ENCODE peak calls at places on chromosomes 5 and 9, in four cellular contexts. One of them, this sample, is unnamed.

GRCh38 chr9:98774746-98775145 is 21.6 kb downstream of the ANKS6 start:
- DNase-seq in HL-60: peak
- DNase-seq in K562: peak
- DNase-seq in GM12878: no peak
- DNase-seq in this sample: peak

GRCh38 chr5:159887050-159887449 is 29.2 kb upstream of the ADRA1B start:
- DNase-seq in HL-60: no peak
- DNase-seq in K562: no peak
- DNase-seq in GM12878: no peak
- DNase-seq in this sample: no peak

GRCh38 chr5:123155511-123155923 is 66.5 kb downstream of the PRDM6 start:
- DNase-seq in HL-60: no peak
- DNase-seq in K562: no peak
- DNase-seq in GM12878: no peak
- DNase-seq in this sample: no peak

GRCh38 chr9:137431416-137431931 is 8.3 kb downstream of the NOXA1 start:
- DNase-seq in HL-60: no peak
- DNase-seq in K562: no peak
- DNase-seq in GM12878: no peak
- DNase-seq in this sample: no peak

GRCh38 chr9:137316012-137316981 is 14.2 kb upstream of the NRARP start:
- DNase-seq in HL-60: no peak
- DNase-seq in K562: peak
- DNase-seq in GM12878: no peak
- DNase-seq in this sample: peak

GRCh38 chr9:2291980-2292704 is 277.0 kb downstream of the SMARCA2 start:
- DNase-seq in HL-60: no peak
- DNase-seq in K562: no peak
- DNase-seq in GM12878: no peak
- DNase-seq in this sample: no peak

GRCh38 chr5:149559712-149560111 is 8.5 kb upstream of the CSNK1A1 start:
- DNase-seq in HL-60: peak
- DNase-seq in K562: no peak
- DNase-seq in GM12878: no peak
- DNase-seq in this sample: no peak

GRCh38 chr9:111456536-111456935 is 27.6 kb downstream of the ECPAS start:
- DNase-seq in HL-60: no peak
- DNase-seq in K562: no peak
- DNase-seq in GM12878: no peak
- DNase-seq in this sample: no peak

GRCh38 chr9:22548625-22549024 is 102.0 kb downstream of the DMRTA1 start:
- DNase-seq in HL-60: no peak
- DNase-seq in K562: no peak
- DNase-seq in GM12878: no peak
- DNase-seq in this sample: no peak

GRCh38 chr9:23812673-23813072 is 13.4 kb downstream of the ELAVL2 start:
- DNase-seq in HL-60: no peak
- DNase-seq in K562: no peak
- DNase-seq in GM12878: no peak
- DNase-seq in this sample: no peak

GRCh38 chr5:76669245-76669644 is 46.0 kb upstream of the F2RL2 start:
- DNase-seq in HL-60: no peak
- DNase-seq in K562: no peak
- DNase-seq in GM12878: no peak
- DNase-seq in this sample: no peak

GRCh38 chr9:108439967-108440366 is 415.8 kb downstream of the ACTL7B start:
- DNase-seq in HL-60: no peak
- DNase-seq in K562: no peak
- DNase-seq in GM12878: no peak
- DNase-seq in this sample: no peak

GRCh38 chr5:1557114-1557873 is 33.5 kb upstream of the LPCAT1 start:
- DNase-seq in HL-60: no peak
- DNase-seq in K562: no peak
- DNase-seq in GM12878: no peak
- DNase-seq in this sample: no peak

GRCh38 chr5:6158974-6159863 is 219.1 kb downstream of the MED10 start:
- DNase-seq in HL-60: no peak
- DNase-seq in K562: no peak
- DNase-seq in GM12878: no peak
- DNase-seq in this sample: no peak

GRCh38 chr5:169507051-169507450 is 76.5 kb upstream of the SPDL1 start:
- DNase-seq in HL-60: no peak
- DNase-seq in K562: no peak
- DNase-seq in GM12878: no peak
- DNase-seq in this sample: no peak

GRCh38 chr5:167759411-167759821 is 532.0 kb upstream of the WWC1 start:
- DNase-seq in HL-60: no peak
- DNase-seq in K562: no peak
- DNase-seq in GM12878: no peak
- DNase-seq in this sample: no peak

GRCh38 chr9:98575379-98576346 is 133.1 kb downstream of the GABBR2 start:
- DNase-seq in HL-60: peak
- DNase-seq in K562: peak
- DNase-seq in GM12878: peak
- DNase-seq in this sample: peak

DNA sequence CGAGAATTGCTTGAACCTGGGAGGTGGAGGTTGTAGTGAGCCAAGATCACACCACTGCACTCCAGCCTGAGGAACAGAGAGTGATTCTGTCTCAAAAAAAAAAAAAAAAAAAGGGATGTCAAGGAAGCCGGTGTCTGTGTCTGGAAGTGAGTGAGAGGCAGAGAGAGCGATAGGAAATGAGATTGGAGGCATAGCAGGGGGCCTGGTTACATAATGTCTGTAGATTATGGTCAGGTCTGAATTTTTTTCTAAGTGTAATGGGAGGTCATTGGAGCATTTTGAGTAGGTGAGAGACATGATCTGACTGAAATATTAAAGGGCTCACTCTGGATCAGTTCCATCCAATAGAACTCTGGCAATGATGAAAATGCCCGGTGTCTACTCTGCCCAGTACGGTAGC is 40.4 kb upstream of the CTNNA1 start:
- DNase-seq in HL-60: no peak
- DNase-seq in K562: no peak
- DNase-seq in GM12878: no peak
- DNase-seq in this sample: no peak
- TF ChIP-seq SPI1 in HL-60: no peak
- TF ChIP-seq SPI1 in K562: no peak
- TF ChIP-seq SPI1 in GM12878: no peak
- TF ChIP-seq SPI1 in this sample: no peak

DNA sequence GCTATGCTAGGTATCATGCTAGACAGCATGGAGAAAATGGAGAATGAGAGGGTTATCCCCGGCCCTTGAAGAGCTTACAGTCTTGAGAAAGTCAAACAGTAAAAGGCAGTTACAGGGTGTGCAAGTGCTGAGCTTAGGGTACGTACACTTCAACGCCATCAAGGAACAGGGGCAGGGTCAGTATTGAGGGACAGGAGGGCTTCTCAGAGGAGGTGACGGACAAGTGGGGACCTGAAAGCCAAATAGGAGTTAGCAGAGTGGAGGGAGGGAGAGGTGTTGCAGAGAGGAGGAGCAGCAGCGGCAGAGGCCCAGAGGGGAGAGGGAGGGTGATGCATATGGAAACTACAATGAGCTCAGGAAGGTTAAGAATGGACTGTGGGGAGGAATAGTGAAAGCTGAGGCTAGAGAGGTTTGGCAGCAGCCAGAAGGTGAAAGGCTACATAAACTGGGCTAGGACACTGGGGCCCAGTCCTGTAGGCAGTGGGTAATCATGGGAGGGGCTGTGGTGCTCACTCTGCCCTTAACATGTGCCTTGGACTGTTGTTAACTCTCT is 88.0 kb downstream of the NRG2 start:
- DNase-seq in HL-60: no peak
- DNase-seq in K562: no peak
- DNase-seq in GM12878: no peak
- DNase-seq in this sample: no peak
- TF ChIP-seq SPI1 in HL-60: no peak
- TF ChIP-seq SPI1 in K562: no peak
- TF ChIP-seq SPI1 in GM12878: no peak
- TF ChIP-seq SPI1 in this sample: no peak

DNA sequence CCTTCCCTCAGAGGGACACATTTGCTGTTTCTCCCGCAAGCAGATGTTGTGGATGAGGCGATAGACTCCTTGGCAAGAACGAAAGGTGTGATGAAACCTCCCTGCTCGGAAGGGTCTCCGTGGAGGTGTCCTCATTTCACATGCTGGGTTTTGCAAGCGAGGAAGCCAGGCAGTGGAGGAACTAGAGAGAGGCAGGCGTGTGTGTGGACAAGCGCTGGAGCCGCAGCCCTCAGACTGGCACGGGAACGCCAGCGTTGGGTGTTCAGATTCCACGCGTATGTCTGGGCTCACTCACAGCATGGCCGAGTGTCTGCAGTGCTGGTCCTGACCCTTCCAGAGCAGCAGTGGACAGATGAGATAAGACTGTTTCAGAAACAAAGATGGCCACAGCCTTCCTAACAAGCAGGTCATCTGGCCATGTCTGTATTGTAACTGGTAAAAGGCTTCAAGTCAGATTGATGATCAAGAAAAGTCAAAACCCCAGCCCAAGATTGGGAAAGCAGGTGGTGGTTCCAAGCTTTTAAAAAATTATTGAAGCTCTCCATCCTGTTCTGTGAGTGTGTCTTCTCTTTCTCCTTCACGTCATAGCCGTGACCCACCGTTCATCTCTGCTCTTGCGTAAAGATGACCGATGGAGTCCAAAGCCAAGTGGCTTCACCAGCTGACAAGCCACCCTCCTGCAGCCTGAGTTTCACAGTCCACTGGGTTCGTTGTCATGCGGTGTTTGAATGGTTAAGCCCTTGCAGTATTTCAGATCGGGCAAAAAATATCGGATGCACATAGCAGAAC is 34.9 kb upstream of the NCS1 start:
- DNase-seq in HL-60: no peak
- DNase-seq in K562: peak
- DNase-seq in GM12878: no peak
- DNase-seq in this sample: no peak
- TF ChIP-seq SPI1 in HL-60: no peak
- TF ChIP-seq SPI1 in K562: no peak
- TF ChIP-seq SPI1 in GM12878: no peak
- TF ChIP-seq SPI1 in this sample: no peak

DNA sequence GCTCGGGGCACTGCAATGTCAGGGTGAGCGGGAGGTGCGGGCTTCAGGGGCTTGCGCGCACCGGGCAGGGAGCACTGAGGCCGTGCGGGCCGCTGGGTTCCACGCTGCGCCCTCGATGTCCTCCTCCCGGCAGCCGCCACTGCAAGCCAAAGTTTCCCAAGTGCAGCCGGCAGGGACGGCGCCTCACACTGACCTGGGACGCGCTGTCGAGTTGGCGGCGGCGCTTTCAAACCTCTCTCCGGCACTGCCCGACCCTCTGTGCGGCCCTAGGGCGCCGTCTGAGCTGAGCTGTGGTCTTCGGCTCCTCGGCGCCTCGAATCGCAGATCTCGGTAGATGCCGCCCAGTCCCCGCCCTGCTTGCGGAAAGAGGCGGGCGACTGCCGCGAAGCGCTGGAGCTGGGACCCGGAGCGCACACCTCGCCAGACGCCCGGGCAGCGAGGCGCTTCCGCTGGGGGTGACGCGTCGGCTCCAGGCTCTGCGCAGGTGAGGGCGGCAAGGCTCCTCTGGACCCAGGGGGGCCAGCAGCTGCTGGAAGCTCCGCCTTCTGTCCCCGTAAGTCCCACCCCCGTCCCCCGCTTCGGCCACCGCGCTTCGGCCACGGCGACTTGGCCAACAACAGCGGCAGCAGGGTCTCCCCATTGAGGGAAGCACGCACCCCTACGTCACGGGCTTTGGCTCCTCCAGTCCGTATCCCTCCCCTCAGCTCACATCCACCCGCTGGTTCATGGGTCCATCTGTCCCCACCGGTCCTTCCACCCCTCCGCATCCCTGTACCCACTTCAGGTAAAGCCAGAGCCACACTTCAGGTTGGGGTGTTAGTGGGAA is at the start of gene ANKRD34B:
- DNase-seq in HL-60: no peak
- DNase-seq in K562: no peak
- DNase-seq in GM12878: no peak
- DNase-seq in this sample: peak
- TF ChIP-seq SPI1 in HL-60: no peak
- TF ChIP-seq SPI1 in K562: no peak
- TF ChIP-seq SPI1 in GM12878: no peak
- TF ChIP-seq SPI1 in this sample: no peak

DNA sequence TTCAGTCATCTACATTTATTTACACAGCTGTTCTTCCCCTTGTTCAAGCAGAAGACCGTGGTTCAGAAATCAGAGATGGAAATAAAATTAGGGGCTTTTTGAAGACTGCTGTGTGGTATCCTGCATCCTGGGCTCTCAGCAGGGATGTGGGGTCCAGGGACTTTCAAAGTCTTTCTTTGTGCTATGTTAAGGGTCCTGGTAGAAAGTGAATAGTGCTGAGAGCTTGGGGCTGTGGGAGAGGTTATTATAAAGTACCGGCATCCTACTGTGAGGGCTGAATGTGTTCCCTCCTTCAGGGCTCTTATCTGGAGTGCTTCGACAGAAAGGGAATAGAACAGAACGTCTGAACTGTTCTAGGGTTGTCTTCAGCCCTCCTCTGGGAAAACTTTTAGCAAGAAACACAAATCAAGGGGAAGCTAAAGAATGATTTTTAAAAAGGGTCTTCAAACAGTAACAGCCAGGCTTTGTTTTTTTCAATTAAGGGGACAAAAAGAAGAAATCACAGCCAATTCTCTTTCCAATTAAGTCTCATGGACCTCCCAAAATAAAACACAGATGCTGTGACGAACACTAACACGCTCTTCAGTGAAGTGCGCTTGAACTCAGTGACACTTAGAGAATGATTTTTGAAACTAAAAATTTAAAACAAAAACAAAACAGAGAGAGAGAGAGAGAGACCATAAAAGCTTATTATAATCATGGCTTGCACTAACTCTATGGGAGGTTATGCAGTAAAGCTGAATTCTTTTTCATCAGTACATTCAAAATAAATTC is 15.7 kb upstream of the SLC1A3 start:
- DNase-seq in HL-60: no peak
- DNase-seq in K562: no peak
- DNase-seq in GM12878: no peak
- DNase-seq in this sample: no peak
- TF ChIP-seq SPI1 in HL-60: no peak
- TF ChIP-seq SPI1 in K562: no peak
- TF ChIP-seq SPI1 in GM12878: no peak
- TF ChIP-seq SPI1 in this sample: no peak

GRCh38 chr9:10873999-10874398 is 261.2 kb upstream of the PTPRD start:
- DNase-seq in HL-60: no peak
- DNase-seq in K562: no peak
- DNase-seq in GM12878: no peak
- DNase-seq in this sample: no peak
- TF ChIP-seq SPI1 in HL-60: no peak
- TF ChIP-seq SPI1 in K562: no peak
- TF ChIP-seq SPI1 in GM12878: no peak
- TF ChIP-seq SPI1 in this sample: no peak

DNA sequence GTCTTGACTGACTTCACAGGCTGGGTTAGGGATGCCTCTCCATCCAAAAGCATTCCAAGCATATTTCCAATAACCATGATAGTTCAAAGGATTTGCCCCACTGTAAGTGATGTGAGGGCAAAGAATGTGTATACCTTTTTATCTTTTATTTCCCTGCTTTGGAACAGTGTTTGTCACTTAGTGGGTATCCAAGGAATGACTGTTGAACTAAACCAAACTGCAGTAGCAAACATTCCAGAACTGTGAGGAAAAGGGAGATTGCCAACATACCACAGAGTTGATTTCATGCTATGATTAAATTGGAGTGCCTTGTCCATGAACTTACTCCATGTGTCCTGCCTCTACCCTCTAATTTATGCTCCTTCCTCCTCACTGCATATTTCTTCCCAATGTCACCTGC is 400.0 kb downstream of the KIAA0825 start:
- DNase-seq in HL-60: no peak
- DNase-seq in K562: no peak
- DNase-seq in GM12878: no peak
- DNase-seq in this sample: no peak
- TF ChIP-seq SPI1 in HL-60: no peak
- TF ChIP-seq SPI1 in K562: no peak
- TF ChIP-seq SPI1 in GM12878: no peak
- TF ChIP-seq SPI1 in this sample: no peak

This sample was measured in GM12891.